ENCODE peak calls at places on chromosomes 6 and 20, in seven cellular contexts. One of them, this sample, is unnamed.
A peak's percentile ranks its signal among the peaks of the same experiment; 100 is the strongest.

GRCh38 chr20:23200914-23201313 is 114.8 kb upstream of the CD93 start:
- DNase-seq in A673: peak; percentile 24
- DNase-seq in psoas muscle: peak; percentile 68
- DNase-seq in AG09309: no peak
- DNase-seq in GM23338: peak; percentile 85
- DNase-seq in cardiac fibroblast: peak; percentile 47
- DNase-seq in astrocyte of the spinal cord: peak; percentile 6
- DNase-seq in this sample: peak; percentile 52

GRCh38 chr6:37691904-37692806 is 5.5 kb downstream of the MDGA1 start:
- DNase-seq in A673: peak; percentile 77
- DNase-seq in psoas muscle: peak; percentile 84
- DNase-seq in AG09309: no peak
- DNase-seq in GM23338: peak; percentile 85
- DNase-seq in cardiac fibroblast: peak; percentile 75
- DNase-seq in astrocyte of the spinal cord: peak; percentile 63
- DNase-seq in this sample: peak; percentile 69

GRCh38 chr6:56927538-56928453 is 27.1 kb upstream of the BEND6 start:
- DNase-seq in A673: no peak
- DNase-seq in psoas muscle: no peak
- DNase-seq in AG09309: no peak
- DNase-seq in GM23338: peak; percentile 57
- DNase-seq in cardiac fibroblast: peak; percentile 52
- DNase-seq in astrocyte of the spinal cord: no peak
- DNase-seq in this sample: peak; percentile 30

GRCh38 chr6:39980839-39981580 is 46.7 kb upstream of the MOCS1 start:
- DNase-seq in A673: peak; percentile 71
- DNase-seq in psoas muscle: no peak
- DNase-seq in AG09309: peak; percentile 18
- DNase-seq in GM23338: peak; percentile 84
- DNase-seq in cardiac fibroblast: peak; percentile 76
- DNase-seq in astrocyte of the spinal cord: peak; percentile 40
- DNase-seq in this sample: peak; percentile 82

GRCh38 chr6:11146117-11146826 is 34.7 kb upstream of the ERVFRD-1 start:
- DNase-seq in A673: no peak
- DNase-seq in psoas muscle: no peak
- DNase-seq in AG09309: no peak
- DNase-seq in GM23338: no peak
- DNase-seq in cardiac fibroblast: no peak
- DNase-seq in astrocyte of the spinal cord: no peak
- DNase-seq in this sample: no peak

GRCh38 chr6:137520520-137520919 is 26.3 kb upstream of the OLIG3 start:
- DNase-seq in A673: no peak
- DNase-seq in psoas muscle: no peak
- DNase-seq in AG09309: no peak
- DNase-seq in GM23338: no peak
- DNase-seq in cardiac fibroblast: no peak
- DNase-seq in astrocyte of the spinal cord: no peak
- DNase-seq in this sample: no peak

GRCh38 chr6:2706482-2706881 is 44.2 kb downstream of the MYLK4 start:
- DNase-seq in A673: no peak
- DNase-seq in psoas muscle: no peak
- DNase-seq in AG09309: no peak
- DNase-seq in GM23338: peak; percentile 24
- DNase-seq in cardiac fibroblast: no peak
- DNase-seq in astrocyte of the spinal cord: no peak
- DNase-seq in this sample: no peak

GRCh38 chr20:23937303-23938117 is 51.1 kb downstream of the GGTLC1 start:
- DNase-seq in A673: peak; percentile 63
- DNase-seq in psoas muscle: no peak
- DNase-seq in AG09309: no peak
- DNase-seq in GM23338: peak; percentile 73
- DNase-seq in cardiac fibroblast: peak; percentile 68
- DNase-seq in astrocyte of the spinal cord: peak; percentile 34
- DNase-seq in this sample: peak; percentile 80

GRCh38 chr6:139748353-139749146 is 374.1 kb upstream of the CITED2 start:
- DNase-seq in A673: no peak
- DNase-seq in psoas muscle: no peak
- DNase-seq in AG09309: no peak
- DNase-seq in GM23338: no peak
- DNase-seq in cardiac fibroblast: peak; percentile 23
- DNase-seq in astrocyte of the spinal cord: no peak
- DNase-seq in this sample: peak; percentile 80

GRCh38 chr6:44006123-44006871 is 121.0 kb downstream of the MRPL14 start:
- DNase-seq in A673: no peak
- DNase-seq in psoas muscle: peak; percentile 35
- DNase-seq in AG09309: no peak
- DNase-seq in GM23338: no peak
- DNase-seq in cardiac fibroblast: no peak
- DNase-seq in astrocyte of the spinal cord: peak; percentile 50
- DNase-seq in this sample: peak; percentile 22

GRCh38 chr20:49584418-49585382 is 16.8 kb upstream of the PTGIS start:
- DNase-seq in A673: no peak
- DNase-seq in psoas muscle: no peak
- DNase-seq in AG09309: no peak
- DNase-seq in GM23338: no peak
- DNase-seq in cardiac fibroblast: no peak
- DNase-seq in astrocyte of the spinal cord: no peak
- DNase-seq in this sample: no peak

DNA sequence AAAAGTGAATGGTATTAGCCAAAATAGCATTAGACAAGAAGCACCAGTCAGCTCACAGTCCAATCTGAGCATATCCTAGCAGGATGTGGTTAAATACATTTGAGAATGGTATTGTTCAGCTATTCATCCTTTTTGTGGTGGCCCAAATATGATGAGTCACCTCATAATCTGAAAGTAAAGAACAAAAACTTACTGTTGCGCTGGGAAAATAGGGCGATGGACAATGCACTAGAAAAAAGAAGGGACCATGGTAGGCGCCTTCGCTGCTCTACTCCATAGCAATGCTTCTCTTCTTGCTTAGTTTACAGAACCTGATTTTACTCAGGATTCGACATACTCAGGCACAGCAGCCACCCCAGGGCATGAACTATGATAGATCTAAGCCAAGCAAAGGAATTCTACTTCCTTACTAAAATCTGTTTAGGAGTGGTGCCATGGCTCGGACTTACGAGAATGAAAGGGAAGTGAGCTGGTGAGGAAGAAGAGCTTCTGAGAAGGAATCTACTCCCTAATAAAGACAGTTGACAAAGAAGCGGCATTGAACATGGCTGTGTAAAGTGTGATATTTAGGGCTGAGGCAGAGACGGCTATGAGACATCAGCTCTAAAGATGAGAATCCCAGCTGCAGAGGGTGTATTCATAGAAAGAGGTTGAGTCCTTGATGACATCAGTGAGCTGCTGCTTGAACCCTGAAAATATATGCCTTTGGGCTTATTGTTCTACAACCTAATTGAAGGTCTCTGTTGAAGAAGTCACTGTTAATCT is 16.6 kb upstream of the FBXO9 start:
- DNase-seq in A673: peak; percentile 29
- DNase-seq in psoas muscle: no peak
- DNase-seq in AG09309: peak; percentile 72
- DNase-seq in GM23338: no peak
- DNase-seq in cardiac fibroblast: peak; percentile 92
- DNase-seq in astrocyte of the spinal cord: peak; percentile 91
- DNase-seq in this sample: peak; percentile 90
- TF ChIP-seq CTCF in A673: no peak
- TF ChIP-seq CTCF in psoas muscle: no peak
- TF ChIP-seq CTCF in AG09309: no peak
- TF ChIP-seq CTCF in GM23338: no peak
- TF ChIP-seq CTCF in cardiac fibroblast: no peak
- TF ChIP-seq CTCF in astrocyte of the spinal cord: no peak
- TF ChIP-seq CTCF in this sample: no peak

DNA sequence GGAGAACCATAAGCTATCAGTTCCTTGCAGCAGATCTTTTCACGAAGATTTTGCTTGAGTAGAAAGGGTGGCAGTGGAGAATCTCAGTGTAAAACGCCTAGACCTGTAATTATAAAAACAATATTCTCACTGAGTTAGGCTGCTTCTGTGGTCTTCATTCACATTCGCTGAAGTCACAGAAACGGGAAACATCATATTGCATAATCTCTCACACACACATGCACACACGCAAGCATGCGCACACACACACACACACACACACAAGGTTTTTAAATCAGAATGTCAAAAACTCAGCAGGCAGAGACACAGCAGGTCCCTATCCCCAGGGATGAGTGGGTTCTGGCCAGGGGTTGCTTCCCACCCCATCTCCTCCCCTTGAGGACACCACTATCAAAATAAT is 175.5 kb downstream of the ATXN1 start:
- DNase-seq in A673: no peak
- DNase-seq in psoas muscle: no peak
- DNase-seq in AG09309: peak; percentile 81
- DNase-seq in GM23338: no peak
- DNase-seq in cardiac fibroblast: peak; percentile 71
- DNase-seq in astrocyte of the spinal cord: no peak
- DNase-seq in this sample: peak; percentile 31
- H3K4me3 ChIP-seq in A673: no peak overlapping the region
- H3K4me3 ChIP-seq in psoas muscle: no peak overlapping the region
- H3K4me3 ChIP-seq in AG09309: peak overlapping the region; percentile 16
- H3K4me3 ChIP-seq in GM23338: no peak overlapping the region
- H3K4me3 ChIP-seq in cardiac fibroblast: no peak overlapping the region
- H3K4me3 ChIP-seq in astrocyte of the spinal cord: no peak overlapping the region
- H3K4me3 ChIP-seq in this sample: no peak overlapping the region

GRCh38 chr20:33399924-33400323 is 1.4 kb downstream of the CDK5RAP1 start:
- DNase-seq in A673: no peak
- DNase-seq in psoas muscle: no peak
- DNase-seq in AG09309: no peak
- DNase-seq in GM23338: no peak
- DNase-seq in cardiac fibroblast: no peak
- DNase-seq in astrocyte of the spinal cord: no peak
- DNase-seq in this sample: peak; percentile 22

GRCh38 chr20:33393609-33394008 is 7.7 kb downstream of the CDK5RAP1 start:
- DNase-seq in A673: peak; percentile 9
- DNase-seq in psoas muscle: no peak
- DNase-seq in AG09309: no peak
- DNase-seq in GM23338: no peak
- DNase-seq in cardiac fibroblast: no peak
- DNase-seq in astrocyte of the spinal cord: no peak
- DNase-seq in this sample: no peak

GRCh38 chr20:33392016-33392415 is 9.3 kb downstream of the CDK5RAP1 start:
- DNase-seq in A673: peak; percentile 93
- DNase-seq in psoas muscle: no peak
- DNase-seq in AG09309: peak; percentile 73
- DNase-seq in GM23338: no peak
- DNase-seq in cardiac fibroblast: peak; percentile 67
- DNase-seq in astrocyte of the spinal cord: peak; percentile 71
- DNase-seq in this sample: peak; percentile 82

GRCh38 chr20:33394718-33395117 is 6.6 kb downstream of the CDK5RAP1 start:
- DNase-seq in A673: no peak
- DNase-seq in psoas muscle: no peak
- DNase-seq in AG09309: no peak
- DNase-seq in GM23338: no peak
- DNase-seq in cardiac fibroblast: peak; percentile 16
- DNase-seq in astrocyte of the spinal cord: no peak
- DNase-seq in this sample: peak; percentile 20
- TF ChIP-seq CTCF in A673: no peak
- TF ChIP-seq CTCF in psoas muscle: no peak
- TF ChIP-seq CTCF in AG09309: peak; percentile 7
- TF ChIP-seq CTCF in GM23338: no peak
- TF ChIP-seq CTCF in cardiac fibroblast: no peak
- TF ChIP-seq CTCF in astrocyte of the spinal cord: no peak
- TF ChIP-seq CTCF in this sample: peak; percentile 24

GRCh38 chr20:21027569-21027968 is 78.6 kb downstream of the LINC00237 start:
- DNase-seq in A673: peak; percentile 46
- DNase-seq in psoas muscle: no peak
- DNase-seq in AG09309: no peak
- DNase-seq in GM23338: peak; percentile 87
- DNase-seq in cardiac fibroblast: peak; percentile 1
- DNase-seq in astrocyte of the spinal cord: no peak
- DNase-seq in this sample: no peak
- H3K4me3 ChIP-seq in A673: no peak overlapping the region
- H3K4me3 ChIP-seq in psoas muscle: no peak overlapping the region
- H3K4me3 ChIP-seq in AG09309: no peak overlapping the region
- H3K4me3 ChIP-seq in GM23338: no peak overlapping the region
- H3K4me3 ChIP-seq in cardiac fibroblast: no peak overlapping the region
- H3K4me3 ChIP-seq in astrocyte of the spinal cord: no peak overlapping the region
- H3K4me3 ChIP-seq in this sample: no peak overlapping the region

GRCh38 chr20:60132162-60132826 is 174.1 kb downstream of the CDH26 start:
- DNase-seq in A673: no peak
- DNase-seq in psoas muscle: no peak
- DNase-seq in AG09309: no peak
- DNase-seq in GM23338: no peak
- DNase-seq in cardiac fibroblast: no peak
- DNase-seq in astrocyte of the spinal cord: no peak
- DNase-seq in this sample: no peak

GRCh38 chr20:60135276-60135675 is 177.1 kb downstream of the CDH26 start:
- DNase-seq in A673: no peak
- DNase-seq in psoas muscle: no peak
- DNase-seq in AG09309: no peak
- DNase-seq in GM23338: no peak
- DNase-seq in cardiac fibroblast: no peak
- DNase-seq in astrocyte of the spinal cord: no peak
- DNase-seq in this sample: no peak

GRCh38 chr20:60132827-60133549 is 174.8 kb downstream of the CDH26 start:
- DNase-seq in A673: peak; percentile 36
- DNase-seq in psoas muscle: no peak
- DNase-seq in AG09309: no peak
- DNase-seq in GM23338: no peak
- DNase-seq in cardiac fibroblast: no peak
- DNase-seq in astrocyte of the spinal cord: no peak
- DNase-seq in this sample: no peak

GRCh38 chr20:60126975-60127374 is 168.8 kb downstream of the CDH26 start:
- DNase-seq in A673: no peak
- DNase-seq in psoas muscle: no peak
- DNase-seq in AG09309: no peak
- DNase-seq in GM23338: no peak
- DNase-seq in cardiac fibroblast: no peak
- DNase-seq in astrocyte of the spinal cord: no peak
- DNase-seq in this sample: no peak

DNA sequence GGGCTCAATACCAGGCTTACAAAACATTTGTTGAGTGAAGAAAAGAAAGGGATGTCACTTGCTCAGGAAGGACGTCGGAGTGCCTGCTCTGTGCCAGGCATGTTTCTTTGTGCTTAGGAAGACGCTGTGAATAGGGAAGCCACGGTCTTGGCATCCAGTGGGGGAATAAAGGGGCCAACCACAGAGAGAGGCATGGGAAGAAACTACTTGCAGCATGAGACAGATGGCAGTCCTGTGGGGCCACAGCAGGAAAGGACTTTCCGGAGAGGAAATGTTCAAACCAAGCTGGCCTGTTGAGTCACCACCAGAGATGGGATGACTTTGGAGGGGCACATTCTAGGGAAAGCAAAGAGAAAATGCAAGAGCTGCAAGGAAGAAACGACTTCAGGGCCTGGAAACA is 173.2 kb downstream of the CDH26 start:
- DNase-seq in A673: peak; percentile 80
- DNase-seq in psoas muscle: no peak
- DNase-seq in AG09309: no peak
- DNase-seq in GM23338: no peak
- DNase-seq in cardiac fibroblast: no peak
- DNase-seq in astrocyte of the spinal cord: no peak
- DNase-seq in this sample: no peak
- TF ChIP-seq CTCF in A673: no peak
- TF ChIP-seq CTCF in psoas muscle: no peak
- TF ChIP-seq CTCF in AG09309: no peak
- TF ChIP-seq CTCF in GM23338: no peak
- TF ChIP-seq CTCF in cardiac fibroblast: no peak
- TF ChIP-seq CTCF in astrocyte of the spinal cord: no peak
- TF ChIP-seq CTCF in this sample: no peak